ENCODE peak calls at places on chromosome 14, in six cellular contexts. Y is AG04450, G is A549, M is ascending aorta, E is cardiac fibroblast, L is RWPE2. F is an unnamed sample.

GRCh38 chr14:25884657-25885056 is 713.2 kb downstream of the NOVA1 start:
- DNase-seq in Y (no peak), G (no peak), M (no peak), E (no peak), L (no peak), F (no peak)

GRCh38 chr14:81427348-81428058 is 27.4 kb upstream of the STON2 start:
- DNase-seq in Y (no peak), G (no peak), M (no peak), E (no peak), L (no peak), F (no peak)

GRCh38 chr14:95361373-95362179 is 41.9 kb upstream of the CLMN start:
- DNase-seq in Y (no peak), G (peak), M (no peak), E (peak), L (no peak), F (no peak)

GRCh38 chr14:55877942-55878341 is 240.3 kb upstream of the PELI2 start:
- DNase-seq in Y (no peak), G (no peak), M (no peak), E (peak), L (no peak), F (no peak)

GRCh38 chr14:95817271-95817670 is 59.4 kb upstream of the TUNAR start:
- DNase-seq in Y (no peak), G (no peak), M (no peak), E (no peak), L (no peak), F (no peak)

GRCh38 chr14:77485901-77486678 is 12.5 kb downstream of the ISM2 start:
- DNase-seq in Y (peak), G (peak), M (no peak), E (peak), L (no peak), F (peak)

GRCh38 chr14:39175445-39176262 is 600 bp downstream of the PNN start:
- DNase-seq in Y (no peak), G (peak), M (no peak), E (peak), L (peak), F (no peak)

GRCh38 chr14:89870335-89870734 is 84.2 kb downstream of the EFCAB11 start:
- DNase-seq in Y (no peak), G (no peak), M (no peak), E (peak), L (no peak), F (no peak)

GRCh38 chr14:38135096-38135495 is 72.6 kb upstream of the SSTR1 start:
- DNase-seq in Y (no peak), G (no peak), M (no peak), E (no peak), L (no peak), F (no peak)

GRCh38 chr14:95173518-95173917 is 16.2 kb upstream of the DICER1 start:
- DNase-seq in Y (no peak), G (no peak), M (no peak), E (no peak), L (no peak), F (no peak)

GRCh38 chr14:31486764-31487163 is 1.1 kb downstream of the GPR33 start:
- DNase-seq in Y (no peak), G (no peak), M (no peak), E (no peak), L (no peak), F (no peak)

GRCh38 chr14:63573579-63573978 is 30.4 kb upstream of the PPP2R5E start:
- DNase-seq in Y (no peak), G (no peak), M (no peak), E (peak), L (no peak), F (no peak)

GRCh38 chr14:91171291-91171690 is 57.4 kb downstream of the DGLUCY start:
- DNase-seq in Y (no peak), G (no peak), M (no peak), E (no peak), L (no peak), F (no peak)

GRCh38 chr14:22488522-22489246 is 100.3 kb downstream of the DAD1 start:
- DNase-seq in Y (no peak), G (no peak), M (no peak), E (no peak), L (no peak), F (no peak)

GRCh38 chr14:65277580-65278270 is 134.8 kb upstream of the FUT8 start:
- DNase-seq in Y (no peak), G (no peak), M (no peak), E (no peak), L (no peak), F (no peak)

GRCh38 chr14:88194531-88194930 is 128.5 kb downstream of the KCNK10 start:
- DNase-seq in Y (no peak), G (no peak), M (no peak), E (no peak), L (no peak), F (no peak)

GRCh38 chr14:54769955-54770863 is 132.4 kb downstream of the GCH1 start:
- DNase-seq in Y (no peak), G (no peak), M (no peak), E (no peak), L (no peak), F (no peak)

GRCh38 chr14:23173039-23173438 is 10.4 kb downstream of the SLC7A8 start:
- DNase-seq in Y (no peak), G (no peak), M (no peak), E (no peak), L (no peak), F (no peak)

GRCh38 chr14:67263499-67264149 is 22.4 kb downstream of the PALS1 start:
- DNase-seq in Y (peak), G (no peak), M (no peak), E (peak), L (no peak), F (no peak)

GRCh38 chr14:49962616-49963015 is 69.7 kb downstream of the ARF6 start:
- DNase-seq in Y (no peak), G (no peak), M (no peak), E (no peak), L (peak), F (no peak)

GRCh38 chr14:51873221-51873893 is 12.9 kb downstream of the GNG2 start:
- DNase-seq in Y (peak), G (peak), M (no peak), E (peak), L (no peak), F (peak)

GRCh38 chr14:96091941-96092411 is 52.8 kb downstream of the C14orf132 start:
- DNase-seq in Y (no peak), G (no peak), M (no peak), E (peak), L (peak), F (no peak)

GRCh38 chr14:52902971-52903385 is 47.9 kb downstream of the FERMT2 start:
- DNase-seq in Y (no peak), G (no peak), M (no peak), E (peak), L (no peak), F (no peak)

GRCh38 chr14:43872752-43873655 is 634.1 kb downstream of the FSCB start:
- DNase-seq in Y (no peak), G (no peak), M (no peak), E (no peak), L (no peak), F (no peak)

GRCh38 chr14:63470877-63471565 is 72.2 kb downstream of the PPP2R5E start:
- DNase-seq in Y (peak), G (peak), M (no peak), E (peak), L (no peak), F (peak)

DNA sequence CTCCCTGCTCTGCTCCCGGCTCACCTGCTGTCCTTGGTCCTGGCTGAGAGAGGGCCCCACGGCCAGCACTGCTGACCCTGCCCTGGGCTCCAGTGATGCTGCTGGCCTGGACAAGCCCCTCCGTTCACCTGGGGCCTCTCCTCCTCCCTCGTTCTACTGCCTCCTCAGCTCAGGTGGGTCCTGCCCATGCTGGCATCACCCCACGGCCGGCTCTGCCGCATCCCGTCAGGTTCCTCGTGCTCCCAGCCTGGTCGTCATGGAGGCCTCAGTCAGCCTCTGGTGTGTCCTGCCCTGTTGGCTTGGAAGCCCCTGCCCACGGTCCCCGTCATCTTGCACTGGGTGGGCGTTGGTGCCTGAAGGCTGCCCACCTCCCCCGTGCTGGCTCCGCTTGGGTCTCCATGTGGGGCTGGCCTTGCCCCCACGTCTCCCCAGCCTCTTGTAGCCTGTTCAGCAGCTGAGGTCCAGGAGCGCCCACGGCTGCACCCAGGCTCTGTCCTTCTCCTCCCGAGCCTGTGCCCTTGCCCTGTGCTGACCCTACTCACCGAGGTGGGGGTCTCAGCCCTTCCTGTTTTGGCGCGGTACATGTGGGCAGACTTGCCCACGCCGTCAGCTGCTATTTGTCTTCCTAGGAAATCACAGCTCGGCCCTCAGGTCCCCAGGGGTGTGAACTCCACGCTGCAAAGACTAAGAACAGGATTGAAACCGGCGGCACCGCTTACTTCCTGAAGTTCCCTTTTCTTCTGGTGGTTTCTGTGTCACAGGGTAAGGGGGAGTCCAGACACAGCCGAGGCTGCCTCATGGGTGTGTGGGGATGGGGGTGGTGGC is 121.6 kb downstream of the TMEM121 start:
- DNase-seq in Y (no peak), G (no peak), M (no peak), E (no peak), L (peak), F (no peak)
- H3K4me3 ChIP-seq in Y (no peak), G (no peak), M (no peak), E (no peak), L (no peak), F (no peak)

DNA sequence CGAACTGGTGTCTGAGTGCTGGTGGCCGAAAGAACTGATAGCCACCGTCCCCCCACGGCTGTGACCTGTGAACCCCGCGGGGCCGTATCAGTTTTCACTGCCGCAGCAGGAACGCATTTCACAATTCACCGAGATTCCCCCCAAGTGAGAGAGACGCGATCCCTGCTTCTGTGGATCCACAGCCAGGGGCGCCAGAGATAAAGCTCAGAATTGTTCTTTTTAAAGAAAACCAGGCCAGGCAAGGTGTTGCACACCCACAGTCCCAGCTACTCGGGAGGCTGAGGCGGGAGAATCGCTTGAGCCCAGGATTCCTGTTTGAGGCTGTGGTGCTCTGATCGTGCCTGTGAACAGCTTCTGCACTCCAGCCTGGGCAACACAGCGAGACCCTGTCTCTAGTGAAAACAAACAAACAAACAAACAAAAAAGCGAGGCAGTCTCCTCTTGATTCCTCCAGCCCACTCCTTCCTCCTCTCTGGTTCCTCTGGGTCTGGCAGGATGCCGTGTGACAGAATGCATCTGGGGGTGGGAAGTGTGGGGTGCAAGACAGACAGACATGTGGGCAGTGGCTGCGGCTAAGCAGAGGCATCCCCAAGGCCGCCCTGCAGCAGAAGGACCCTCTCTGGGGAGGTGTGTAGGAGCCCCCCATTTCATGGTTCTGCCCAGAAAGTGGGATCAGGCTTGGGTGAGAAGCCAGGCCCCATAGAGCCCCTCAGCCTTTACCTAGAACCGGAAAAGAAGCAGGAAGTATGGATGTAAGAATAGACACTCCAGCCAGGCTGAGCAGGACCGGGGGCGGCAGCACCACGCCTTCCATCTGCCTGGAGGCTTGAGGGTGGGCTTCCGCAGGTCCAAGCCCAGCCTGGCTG is 39.2 kb upstream of the PPP1R13B start:
- DNase-seq in Y (no peak), G (no peak), M (no peak), E (peak), L (peak), F (no peak)
- TF ChIP-seq CTCF in Y (peak), G (no peak), M (no peak), E (peak), L (peak), F (peak)

DNA sequence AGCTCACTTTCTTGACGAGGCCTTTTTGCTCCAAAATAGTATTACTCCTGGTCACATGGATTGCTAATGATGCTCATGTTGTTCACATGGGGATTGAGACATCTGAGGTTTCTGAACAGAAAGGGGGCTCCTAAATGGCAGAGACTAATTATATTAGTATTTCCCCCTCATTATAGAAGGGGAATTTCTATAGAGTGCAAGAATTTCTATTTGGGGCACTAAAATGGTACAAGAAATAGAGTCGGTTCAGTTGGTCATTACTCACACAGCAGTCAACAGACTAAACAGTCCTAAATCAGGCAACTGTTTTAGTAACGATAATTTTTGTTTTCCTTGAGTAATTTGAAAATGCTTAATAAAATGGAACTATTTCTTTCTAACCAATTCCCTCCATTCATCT is 108.9 kb downstream of the DACT1 start:
- DNase-seq in Y (no peak), G (no peak), M (no peak), E (peak), L (no peak), F (no peak)
- H3K4me3 ChIP-seq in Y (no peak), G (no peak), M (no peak), E (no peak), L (no peak), F (no peak)

GRCh38 chr14:68471029-68471963 is 321.6 kb downstream of the ZFP36L1 start:
- DNase-seq in Y (no peak), G (no peak), M (no peak), E (no peak), L (no peak), F (no peak)
- TF ChIP-seq CTCF in Y (no peak), G (no peak), M (no peak), E (no peak), L (no peak), F (no peak)

GRCh38 chr14:75224561-75224960 is 48.1 kb upstream of the TMED10 start:
- DNase-seq in Y (no peak), G (no peak), M (no peak), E (peak), L (no peak), F (no peak)

GRCh38 chr14:75220097-75220496 is 43.7 kb upstream of the TMED10 start:
- DNase-seq in Y (no peak), G (no peak), M (no peak), E (peak), L (no peak), F (no peak)

GRCh38 chr14:75221797-75222196 is 45.4 kb upstream of the TMED10 start:
- DNase-seq in Y (no peak), G (no peak), M (no peak), E (no peak), L (peak), F (no peak)

GRCh38 chr14:75223664-75224154 is 47.3 kb upstream of the TMED10 start:
- DNase-seq in Y (no peak), G (no peak), M (no peak), E (no peak), L (no peak), F (no peak)

GRCh38 chr14:75222208-75222701 is 45.8 kb upstream of the TMED10 start:
- DNase-seq in Y (peak), G (no peak), M (peak), E (peak), L (peak), F (no peak)
- H3K4me3 ChIP-seq in Y (no peak), G (no peak), M (no peak), E (no peak), L (no peak), F (no peak)